ENCODE peak calls at places on chromosomes 3 and 15, in six cellular contexts. One of them, this sample, is unnamed.

GRCh38 chr3:59423707-59424106 is 373.9 kb upstream of the CFAP20DC start:
- DNase-seq in GM12878: no peak
- DNase-seq in A549: no peak
- DNase-seq in NB4: no peak
- DNase-seq in HepG2: no peak
- DNase-seq in K562: no peak
- DNase-seq in this sample: no peak

GRCh38 chr3:104612218-104612617 is 754.5 kb upstream of the ALCAM start:
- DNase-seq in HepG2: no peak
- DNase-seq in GM12878: no peak
- DNase-seq in NB4: no peak
- DNase-seq in K562: no peak
- DNase-seq in A549: no peak
- DNase-seq in this sample: no peak

GRCh38 chr3:90035643-90036042 is 928.2 kb downstream of the EPHA3 start:
- DNase-seq in K562: no peak
- DNase-seq in GM12878: no peak
- DNase-seq in A549: no peak
- DNase-seq in NB4: no peak
- DNase-seq in HepG2: no peak
- DNase-seq in this sample: no peak

GRCh38 chr3:107753494-107753893 is 230.7 kb downstream of the BBX start:
- DNase-seq in A549: peak
- DNase-seq in K562: no peak
- DNase-seq in NB4: peak
- DNase-seq in GM12878: no peak
- DNase-seq in HepG2: peak
- DNase-seq in this sample: peak

GRCh38 chr3:43792904-43793303 is 102.2 kb downstream of the ABHD5 start:
- DNase-seq in NB4: no peak
- DNase-seq in GM12878: no peak
- DNase-seq in HepG2: no peak
- DNase-seq in A549: no peak
- DNase-seq in K562: no peak
- DNase-seq in this sample: no peak

GRCh38 chr3:127792664-127793292 is 29.5 kb downstream of the MGLL start:
- DNase-seq in GM12878: no peak
- DNase-seq in HepG2: no peak
- DNase-seq in A549: no peak
- DNase-seq in NB4: no peak
- DNase-seq in K562: no peak
- DNase-seq in this sample: peak

GRCh38 chr15:41024141-41024540 is 70.9 kb downstream of the CHAC1 start:
- DNase-seq in K562: no peak
- DNase-seq in GM12878: no peak
- DNase-seq in HepG2: no peak
- DNase-seq in NB4: no peak
- DNase-seq in A549: no peak
- DNase-seq in this sample: no peak

GRCh38 chr3:13881536-13882410 is 1.9 kb upstream of the WNT7A start:
- DNase-seq in A549: no peak
- DNase-seq in NB4: no peak
- DNase-seq in GM12878: no peak
- DNase-seq in K562: no peak
- DNase-seq in HepG2: no peak
- DNase-seq in this sample: no peak

GRCh38 chr15:95280711-95281110 is 1049.3 kb downstream of the MCTP2 start:
- DNase-seq in A549: no peak
- DNase-seq in HepG2: no peak
- DNase-seq in GM12878: no peak
- DNase-seq in K562: no peak
- DNase-seq in NB4: no peak
- DNase-seq in this sample: no peak

GRCh38 chr3:142236173-142236572 is 10.8 kb upstream of the GK5 start:
- DNase-seq in GM12878: no peak
- DNase-seq in NB4: no peak
- DNase-seq in K562: no peak
- DNase-seq in A549: no peak
- DNase-seq in HepG2: no peak
- DNase-seq in this sample: no peak

GRCh38 chr3:168539909-168540308 is 444.2 kb upstream of the GOLIM4 start:
- DNase-seq in NB4: no peak
- DNase-seq in K562: no peak
- DNase-seq in A549: no peak
- DNase-seq in GM12878: no peak
- DNase-seq in HepG2: no peak
- DNase-seq in this sample: no peak

GRCh38 chr15:90930861-90931629 is 1.3 kb downstream of the HDDC3 start:
- DNase-seq in GM12878: no peak
- DNase-seq in NB4: no peak
- DNase-seq in HepG2: no peak
- DNase-seq in A549: no peak
- DNase-seq in K562: no peak
- DNase-seq in this sample: peak

GRCh38 chr3:9225268-9225667 is 24.2 kb downstream of the SRGAP3 start:
- DNase-seq in HepG2: no peak
- DNase-seq in GM12878: no peak
- DNase-seq in NB4: no peak
- DNase-seq in A549: no peak
- DNase-seq in K562: no peak
- DNase-seq in this sample: no peak

GRCh38 chr3:10780243-10780642 is 35.8 kb upstream of the SLC6A11 start:
- DNase-seq in NB4: no peak
- DNase-seq in K562: no peak
- DNase-seq in GM12878: no peak
- DNase-seq in A549: no peak
- DNase-seq in HepG2: no peak
- DNase-seq in this sample: no peak

GRCh38 chr3:194121881-194122280 is 14.1 kb upstream of the HES1 start:
- DNase-seq in NB4: no peak
- DNase-seq in A549: peak
- DNase-seq in HepG2: peak
- DNase-seq in K562: no peak
- DNase-seq in GM12878: no peak
- DNase-seq in this sample: peak

GRCh38 chr3:169694117-169694516 is 30.6 kb upstream of the MECOM start:
- DNase-seq in HepG2: no peak
- DNase-seq in A549: no peak
- DNase-seq in GM12878: no peak
- DNase-seq in NB4: no peak
- DNase-seq in K562: peak
- DNase-seq in this sample: no peak

GRCh38 chr3:82044918-82045715 is 283.7 kb upstream of the GBE1 start:
- DNase-seq in HepG2: no peak
- DNase-seq in GM12878: no peak
- DNase-seq in A549: no peak
- DNase-seq in NB4: no peak
- DNase-seq in K562: no peak
- DNase-seq in this sample: no peak

GRCh38 chr3:42533161-42533897 is 30.9 kb downstream of the VIPR1 start:
- DNase-seq in HepG2: no peak
- DNase-seq in A549: no peak
- DNase-seq in NB4: no peak
- DNase-seq in GM12878: no peak
- DNase-seq in K562: no peak
- DNase-seq in this sample: no peak

GRCh38 chr3:65751123-65751700 is 287.5 kb downstream of the MAGI1 start:
- DNase-seq in GM12878: no peak
- DNase-seq in K562: peak
- DNase-seq in NB4: peak
- DNase-seq in A549: peak
- DNase-seq in HepG2: peak
- DNase-seq in this sample: peak

GRCh38 chr3:118818386-118818785 is 216.3 kb downstream of the IGSF11 start:
- DNase-seq in A549: no peak
- DNase-seq in NB4: no peak
- DNase-seq in K562: no peak
- DNase-seq in HepG2: peak
- DNase-seq in GM12878: no peak
- DNase-seq in this sample: no peak

GRCh38 chr3:108117245-108117644 is 26.4 kb upstream of the CD47 start:
- DNase-seq in A549: no peak
- DNase-seq in HepG2: no peak
- DNase-seq in K562: peak
- DNase-seq in NB4: peak
- DNase-seq in GM12878: no peak
- DNase-seq in this sample: no peak

GRCh38 chr3:139388961-139389551 is 391 bp downstream of the COPB2 start:
- DNase-seq in A549: no peak
- DNase-seq in K562: no peak
- DNase-seq in GM12878: no peak
- DNase-seq in HepG2: no peak
- DNase-seq in NB4: no peak
- DNase-seq in this sample: no peak

GRCh38 chr3:2484162-2485026 is 385.7 kb downstream of the CNTN4 start:
- DNase-seq in A549: no peak
- DNase-seq in HepG2: no peak
- DNase-seq in NB4: no peak
- DNase-seq in GM12878: no peak
- DNase-seq in K562: no peak
- DNase-seq in this sample: no peak

GRCh38 chr15:68558318-68559305 is 20.2 kb upstream of the CORO2B start:
- DNase-seq in K562: no peak
- DNase-seq in A549: no peak
- DNase-seq in GM12878: no peak
- DNase-seq in HepG2: no peak
- DNase-seq in NB4: peak
- DNase-seq in this sample: no peak

GRCh38 chr3:73624363-73625123 is at the start of gene PDZRN3:
- DNase-seq in NB4: no peak
- DNase-seq in A549: no peak
- DNase-seq in HepG2: no peak
- DNase-seq in K562: no peak
- DNase-seq in GM12878: no peak
- DNase-seq in this sample: peak

GRCh38 chr3:139670196-139670595 is 7.6 kb downstream of the NMNAT3 start:
- DNase-seq in K562: no peak
- DNase-seq in GM12878: no peak
- DNase-seq in A549: no peak
- DNase-seq in HepG2: no peak
- DNase-seq in NB4: no peak
- DNase-seq in this sample: no peak

GRCh38 chr3:56323986-56324420 is 144.3 kb downstream of the ERC2 start:
- DNase-seq in K562: peak
- DNase-seq in NB4: no peak
- DNase-seq in A549: no peak
- DNase-seq in GM12878: no peak
- DNase-seq in HepG2: no peak
- DNase-seq in this sample: peak
- TF ChIP-seq MYC in K562: no peak
- TF ChIP-seq MYC in NB4: no peak
- TF ChIP-seq MYC in A549: no peak
- TF ChIP-seq MYC in GM12878: no peak
- TF ChIP-seq MYC in HepG2: no peak
- TF ChIP-seq MYC in this sample: no peak

GRCh38 chr3:123028233-123028828 is 768 bp upstream of the SEMA5B start:
- DNase-seq in A549: peak
- DNase-seq in HepG2: peak
- DNase-seq in GM12878: no peak
- DNase-seq in NB4: peak
- DNase-seq in K562: peak
- DNase-seq in this sample: peak
- TF ChIP-seq MYC in A549: no peak
- TF ChIP-seq MYC in HepG2: no peak
- TF ChIP-seq MYC in GM12878: no peak
- TF ChIP-seq MYC in NB4: no peak
- TF ChIP-seq MYC in K562: no peak
- TF ChIP-seq MYC in this sample: no peak

GRCh38 chr3:146432066-146432465 is 37.3 kb downstream of the PLSCR2 start:
- DNase-seq in NB4: no peak
- DNase-seq in A549: no peak
- DNase-seq in GM12878: no peak
- DNase-seq in K562: no peak
- DNase-seq in HepG2: no peak
- DNase-seq in this sample: no peak

GRCh38 chr3:146431240-146431639 is 38.1 kb downstream of the PLSCR2 start:
- DNase-seq in NB4: no peak
- DNase-seq in K562: no peak
- DNase-seq in HepG2: no peak
- DNase-seq in GM12878: no peak
- DNase-seq in A549: no peak
- DNase-seq in this sample: no peak
- TF ChIP-seq MYC in NB4: no peak
- TF ChIP-seq MYC in K562: no peak
- TF ChIP-seq MYC in HepG2: no peak
- TF ChIP-seq MYC in GM12878: no peak
- TF ChIP-seq MYC in A549: no peak
- TF ChIP-seq MYC in this sample: no peak

GRCh38 chr3:47013231-47013630 is 33.8 kb downstream of the NBEAL2 start:
- DNase-seq in HepG2: no peak
- DNase-seq in NB4: no peak
- DNase-seq in K562: no peak
- DNase-seq in GM12878: no peak
- DNase-seq in A549: no peak
- DNase-seq in this sample: no peak

GRCh38 chr3:47014036-47014435 is 34.6 kb downstream of the NBEAL2 start:
- DNase-seq in HepG2: no peak
- DNase-seq in GM12878: no peak
- DNase-seq in K562: no peak
- DNase-seq in A549: no peak
- DNase-seq in NB4: no peak
- DNase-seq in this sample: no peak

GRCh38 chr3:47010910-47011309 is 31.4 kb downstream of the NBEAL2 start:
- DNase-seq in K562: no peak
- DNase-seq in NB4: no peak
- DNase-seq in GM12878: no peak
- DNase-seq in HepG2: no peak
- DNase-seq in A549: no peak
- DNase-seq in this sample: no peak

GRCh38 chr3:47011371-47011770 is 31.9 kb downstream of the NBEAL2 start:
- DNase-seq in HepG2: no peak
- DNase-seq in GM12878: no peak
- DNase-seq in A549: no peak
- DNase-seq in K562: no peak
- DNase-seq in NB4: no peak
- DNase-seq in this sample: no peak

GRCh38 chr3:47012342-47013230 is 33.1 kb downstream of the NBEAL2 start:
- DNase-seq in HepG2: no peak
- DNase-seq in GM12878: no peak
- DNase-seq in NB4: no peak
- DNase-seq in K562: no peak
- DNase-seq in A549: no peak
- DNase-seq in this sample: no peak
- TF ChIP-seq MYC in HepG2: no peak
- TF ChIP-seq MYC in GM12878: no peak
- TF ChIP-seq MYC in NB4: no peak
- TF ChIP-seq MYC in K562: no peak
- TF ChIP-seq MYC in A549: no peak
- TF ChIP-seq MYC in this sample: no peak

GRCh38 chr3:71309342-71309741 is 274.2 kb downstream of the FOXP1 start:
- DNase-seq in K562: no peak
- DNase-seq in A549: no peak
- DNase-seq in HepG2: no peak
- DNase-seq in NB4: peak
- DNase-seq in GM12878: no peak
- DNase-seq in this sample: no peak
- TF ChIP-seq MYC in K562: no peak
- TF ChIP-seq MYC in A549: no peak
- TF ChIP-seq MYC in HepG2: no peak
- TF ChIP-seq MYC in NB4: no peak
- TF ChIP-seq MYC in GM12878: no peak
- TF ChIP-seq MYC in this sample: no peak